ENCODE peak calls at places on chromosomes 5 and 9, in eight cellular contexts. G, C, B, V, H, O, Y and P are unnamed samples.

GRCh38 chr9:108889649-108890067 is 27.6 kb downstream of the ACTL7A start:
- DNase-seq in G (no peak), C (no peak), B (no peak), V (no peak), H (peak), O (no peak), Y (peak), P (no peak)

GRCh38 chr5:6812800-6813731 is 99.8 kb downstream of the TENT4A start:
- DNase-seq in G (peak), C (peak), B (no peak), V (no peak), H (no peak), O (peak), Y (no peak), P (no peak)

GRCh38 chr9:127751269-127752054 is 16.4 kb upstream of the TOR2A start:
- DNase-seq in G (no peak), C (no peak), B (no peak), V (no peak), H (no peak), O (no peak), Y (peak), P (no peak)

GRCh38 chr9:95778957-95779356 is 96.5 kb upstream of the ERCC6L2 start:
- DNase-seq in G (peak), C (no peak), B (no peak), V (no peak), H (no peak), O (no peak), Y (no peak), P (no peak)

GRCh38 chr9:98796364-98797101 is at the start of gene ANKS6:
- DNase-seq in G (peak), C (peak), B (peak), V (peak), H (peak), O (peak), Y (peak), P (peak)

GRCh38 chr9:121912812-121913627 is 180.1 kb downstream of the TTLL11 start:
- DNase-seq in G (no peak), C (no peak), B (no peak), V (no peak), H (no peak), O (no peak), Y (no peak), P (no peak)

GRCh38 chr9:98809311-98810105 is 2.0 kb downstream of the GALNT12 start:
- DNase-seq in G (no peak), C (no peak), B (no peak), V (no peak), H (no peak), O (peak), Y (peak), P (no peak)

GRCh38 chr5:133121611-133122150 is 69.9 kb downstream of the HSPA4 start:
- DNase-seq in G (no peak), C (no peak), B (no peak), V (no peak), H (no peak), O (no peak), Y (no peak), P (no peak)

GRCh38 chr9:108874058-108874788 is 12.2 kb downstream of the ACTL7A start:
- DNase-seq in G (no peak), C (no peak), B (no peak), V (no peak), H (no peak), O (no peak), Y (no peak), P (no peak)

GRCh38 chr9:123825337-123825736 is 104.6 kb downstream of the DENND1A start:
- DNase-seq in G (no peak), C (no peak), B (no peak), V (peak), H (no peak), O (no peak), Y (peak), P (no peak)

GRCh38 chr5:156950716-156951115 is 12.3 kb downstream of the TIMD4 start:
- DNase-seq in G (no peak), C (no peak), B (no peak), V (no peak), H (no peak), O (no peak), Y (no peak), P (no peak)

GRCh38 chr5:5298841-5299543 is 123.5 kb upstream of the ICE1 start:
- DNase-seq in G (no peak), C (no peak), B (no peak), V (no peak), H (no peak), O (no peak), Y (no peak), P (no peak)

GRCh38 chr5:2981035-2981434 is 229.6 kb upstream of the IRX2 start:
- DNase-seq in G (no peak), C (no peak), B (no peak), V (no peak), H (no peak), O (no peak), Y (no peak), P (no peak)

GRCh38 chr5:150377964-150378694 is 20.6 kb downstream of the TCOF1 start:
- DNase-seq in G (no peak), C (no peak), B (no peak), V (no peak), H (peak), O (no peak), Y (peak), P (no peak)

GRCh38 chr5:68134033-68134668 is 81.4 kb upstream of the PIK3R1 start:
- DNase-seq in G (no peak), C (peak), B (no peak), V (no peak), H (no peak), O (no peak), Y (no peak), P (no peak)

GRCh38 chr5:68171101-68171558 is 44.4 kb upstream of the PIK3R1 start:
- DNase-seq in G (peak), C (peak), B (peak), V (no peak), H (no peak), O (peak), Y (no peak), P (peak)

GRCh38 chr9:1042466-1042865 is 7.7 kb upstream of the DMRT2 start:
- DNase-seq in G (no peak), C (no peak), B (no peak), V (no peak), H (no peak), O (no peak), Y (no peak), P (no peak)

GRCh38 chr5:7794823-7795222 is 56.1 kb downstream of the CFAP90 start:
- DNase-seq in G (no peak), C (no peak), B (no peak), V (no peak), H (no peak), O (no peak), Y (no peak), P (no peak)

GRCh38 chr5:56585973-56586740 is 229.2 kb upstream of the MAP3K1 start:
- DNase-seq in G (no peak), C (peak), B (peak), V (no peak), H (no peak), O (peak), Y (no peak), P (no peak)

GRCh38 chr5:177369050-177369912 is 11.6 kb downstream of the RGS14 start:
- DNase-seq in G (no peak), C (no peak), B (no peak), V (peak), H (no peak), O (peak), Y (no peak), P (no peak)

GRCh38 chr5:96657068-96657467 is 5.1 kb upstream of the CAST start:
- DNase-seq in G (no peak), C (no peak), B (no peak), V (peak), H (peak), O (no peak), Y (peak), P (no peak)

GRCh38 chr9:99690573-99690972 is 131.1 kb upstream of the NR4A3 start:
- DNase-seq in G (no peak), C (no peak), B (no peak), V (no peak), H (no peak), O (no peak), Y (no peak), P (no peak)

GRCh38 chr5:10036136-10036535 is 213.6 kb downstream of the ATPSCKMT start:
- DNase-seq in G (no peak), C (no peak), B (no peak), V (no peak), H (peak), O (no peak), Y (peak), P (no peak)

GRCh38 chr5:88298425-88298824 is 29.8 kb upstream of the TMEM161B start:
- DNase-seq in G (no peak), C (no peak), B (no peak), V (no peak), H (peak), O (no peak), Y (peak), P (no peak)

GRCh38 chr5:89236900-89237299 is 353.9 kb upstream of the MEF2C start:
- DNase-seq in G (no peak), C (no peak), B (no peak), V (no peak), H (no peak), O (no peak), Y (no peak), P (no peak)

GRCh38 chr9:8062459-8062858 is 262.9 kb upstream of the DMAC1 start:
- DNase-seq in G (no peak), C (no peak), B (no peak), V (no peak), H (no peak), O (no peak), Y (no peak), P (no peak)

DNA sequence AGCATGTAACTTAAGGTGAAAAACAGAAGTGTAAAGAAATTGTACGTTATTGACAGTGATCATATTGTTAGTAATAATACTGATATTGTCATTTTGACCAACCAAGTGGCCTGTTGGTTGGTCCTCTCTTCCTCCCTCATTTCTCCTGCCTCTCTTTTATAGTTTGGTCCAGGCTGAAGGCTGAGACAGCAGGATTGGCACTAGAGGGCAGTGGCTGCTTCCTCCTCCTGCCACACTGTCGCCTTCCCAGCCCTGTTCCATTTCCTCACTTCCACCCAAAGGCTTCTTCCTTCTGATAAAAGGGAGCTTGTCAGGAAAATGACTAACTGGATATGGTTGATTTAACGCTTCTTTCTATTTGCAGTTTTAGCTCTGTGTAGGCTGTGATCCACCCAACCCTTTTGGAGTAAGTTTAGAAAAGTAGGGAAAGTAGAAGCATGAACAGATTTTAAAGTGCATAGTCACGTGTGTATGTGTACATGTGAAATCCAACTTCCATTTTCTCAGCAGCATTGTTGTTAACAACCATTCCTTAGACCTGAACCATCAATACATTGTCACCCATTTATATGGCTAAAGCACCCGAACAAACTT is 35.6 kb downstream of the PTCD2 start:
- DNase-seq in G (no peak), C (no peak), B (no peak), V (peak), H (peak), O (no peak), Y (peak), P (no peak)
- TF ChIP-seq CTCF in G (no peak), C (peak), B (peak), V (peak), H (peak), O (peak), Y (peak), P (peak)

DNA sequence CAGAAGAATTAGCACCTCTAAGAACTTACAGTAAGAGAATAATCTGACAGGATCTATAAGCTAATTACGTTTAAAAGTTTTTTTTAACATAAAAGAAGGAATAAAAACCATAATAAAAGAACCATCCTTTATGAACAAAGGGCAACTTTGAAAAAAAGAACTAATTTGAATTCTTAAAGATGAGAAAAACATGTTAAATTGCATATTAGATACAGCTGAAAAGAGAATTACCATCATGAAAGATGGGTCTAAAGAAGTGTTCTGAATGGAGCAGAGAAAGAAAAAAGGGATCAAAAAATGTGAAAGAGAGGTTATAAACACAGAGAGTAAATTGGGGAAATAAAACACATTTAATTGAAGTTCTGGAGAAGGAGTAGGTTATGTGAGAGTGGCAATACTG is 45.8 kb upstream of the IFNK start:
- DNase-seq in G (no peak), C (no peak), B (no peak), V (no peak), H (no peak), O (no peak), Y (no peak), P (no peak)
- H3K27ac ChIP-seq in G (no peak), C (no peak), B (no peak), V (no peak), H (no peak), O (no peak), Y (no peak), P (no peak)

GRCh38 chr9:137188086-137188489 is 272 bp downstream of the ANAPC2 start:
- DNase-seq in G (no peak), C (no peak), B (no peak), V (no peak), H (no peak), O (no peak), Y (no peak), P (no peak)
- H3K4me3 ChIP-seq in G (peak), C (peak), B (peak), V (peak), H (peak), O (peak), Y (peak), P (peak)

GRCh38 chr5:40685191-40685590 is 5.5 kb downstream of the PTGER4 start:
- DNase-seq in G (no peak), C (no peak), B (no peak), V (no peak), H (no peak), O (no peak), Y (no peak), P (no peak)

GRCh38 chr5:40685952-40686351 is 6.2 kb downstream of the PTGER4 start:
- DNase-seq in G (no peak), C (no peak), B (no peak), V (no peak), H (no peak), O (no peak), Y (no peak), P (no peak)

GRCh38 chr5:40689442-40689841 is 9.7 kb downstream of the PTGER4 start:
- DNase-seq in G (no peak), C (no peak), B (peak), V (peak), H (peak), O (peak), Y (peak), P (no peak)

GRCh38 chr5:40687316-40687715 is 7.6 kb downstream of the PTGER4 start:
- DNase-seq in G (no peak), C (no peak), B (no peak), V (no peak), H (no peak), O (no peak), Y (no peak), P (no peak)

DNA sequence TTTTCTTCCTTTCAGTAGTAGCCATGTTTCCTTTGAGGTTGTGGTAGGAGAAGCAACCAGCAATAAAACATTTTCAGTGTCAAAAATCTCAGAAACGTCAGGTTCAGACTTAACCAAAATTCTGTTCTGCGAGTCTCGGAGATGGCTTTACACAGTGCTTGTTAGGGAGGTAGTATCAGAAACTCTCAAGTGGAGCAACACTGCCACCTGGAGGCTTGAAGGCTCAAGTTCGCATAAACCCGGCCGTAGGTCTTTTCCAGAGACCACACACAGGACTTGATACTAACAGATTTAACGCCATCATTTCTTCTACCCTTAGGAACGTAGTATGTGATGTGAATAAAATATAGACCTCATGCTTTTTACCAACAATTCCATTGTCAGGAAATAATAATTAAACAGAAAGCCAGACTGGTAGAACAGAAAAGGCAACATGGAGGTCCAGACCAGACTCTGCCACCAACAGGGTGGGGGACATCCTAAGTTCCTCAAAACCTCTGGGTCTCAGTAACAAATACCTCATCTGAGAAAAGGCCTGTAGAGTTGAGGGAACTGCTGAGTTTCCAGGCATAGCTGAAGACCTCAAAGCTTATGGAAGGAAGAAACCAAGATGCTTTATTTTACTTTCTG is 8.5 kb downstream of the PTGER4 start:
- DNase-seq in G (peak), C (peak), B (peak), V (peak), H (peak), O (peak), Y (peak), P (peak)
- TF ChIP-seq CTCF in G (no peak), C (peak), B (peak), V (peak), H (peak), O (peak), Y (peak), P (peak)